ENCODE peak calls at places on chromosomes 11 and 22, in ten cellular contexts. One of them, this sample, is unnamed.

GRCh38 chr22:34429314-34429713 is 509.0 kb upstream of the LARGE1 start:
- DNase-seq in gastrocnemius medialis: no peak
- DNase-seq in fibroblast of lung: no peak
- DNase-seq in hepatocyte: no peak
- DNase-seq in foreskin fibroblast: no peak
- DNase-seq in cardiac fibroblast: no peak
- DNase-seq in CD8-positive, alpha-beta T cell: no peak
- DNase-seq in lower leg skin: no peak
- DNase-seq in CD4-positive, CD25-positive, alpha-beta regulatory T cell: no peak
- DNase-seq in astrocyte of the cerebellum: no peak
- DNase-seq in this sample: no peak

GRCh38 chr22:46457502-46458488 is 79.6 kb downstream of the CELSR1 start:
- DNase-seq in lower leg skin: no peak
- DNase-seq in foreskin fibroblast: peak
- DNase-seq in cardiac fibroblast: peak
- DNase-seq in CD8-positive, alpha-beta T cell: no peak
- DNase-seq in hepatocyte: peak
- DNase-seq in gastrocnemius medialis: no peak
- DNase-seq in astrocyte of the cerebellum: no peak
- DNase-seq in fibroblast of lung: peak
- DNase-seq in CD4-positive, CD25-positive, alpha-beta regulatory T cell: no peak
- DNase-seq in this sample: no peak

GRCh38 chr22:46758867-46759290 is 3.6 kb upstream of the TBC1D22A start:
- DNase-seq in hepatocyte: peak
- DNase-seq in fibroblast of lung: peak
- DNase-seq in cardiac fibroblast: peak
- DNase-seq in CD8-positive, alpha-beta T cell: peak
- DNase-seq in astrocyte of the cerebellum: no peak
- DNase-seq in gastrocnemius medialis: no peak
- DNase-seq in lower leg skin: no peak
- DNase-seq in foreskin fibroblast: peak
- DNase-seq in CD4-positive, CD25-positive, alpha-beta regulatory T cell: peak
- DNase-seq in this sample: no peak

GRCh38 chr11:12628322-12628721 is 45.9 kb upstream of the TEAD1 start:
- DNase-seq in cardiac fibroblast: no peak
- DNase-seq in fibroblast of lung: no peak
- DNase-seq in gastrocnemius medialis: no peak
- DNase-seq in CD8-positive, alpha-beta T cell: no peak
- DNase-seq in CD4-positive, CD25-positive, alpha-beta regulatory T cell: no peak
- DNase-seq in hepatocyte: no peak
- DNase-seq in lower leg skin: no peak
- DNase-seq in astrocyte of the cerebellum: no peak
- DNase-seq in foreskin fibroblast: no peak
- DNase-seq in this sample: no peak

GRCh38 chr11:30960387-30960992 is 374.3 kb upstream of the MPPED2 start:
- DNase-seq in gastrocnemius medialis: no peak
- DNase-seq in foreskin fibroblast: peak
- DNase-seq in CD4-positive, CD25-positive, alpha-beta regulatory T cell: no peak
- DNase-seq in lower leg skin: no peak
- DNase-seq in astrocyte of the cerebellum: peak
- DNase-seq in CD8-positive, alpha-beta T cell: no peak
- DNase-seq in fibroblast of lung: peak
- DNase-seq in hepatocyte: peak
- DNase-seq in cardiac fibroblast: peak
- DNase-seq in this sample: peak

GRCh38 chr11:87368876-87369480 is 331.2 kb downstream of the TMEM135 start:
- DNase-seq in foreskin fibroblast: no peak
- DNase-seq in CD4-positive, CD25-positive, alpha-beta regulatory T cell: no peak
- DNase-seq in hepatocyte: no peak
- DNase-seq in fibroblast of lung: peak
- DNase-seq in gastrocnemius medialis: no peak
- DNase-seq in cardiac fibroblast: peak
- DNase-seq in CD8-positive, alpha-beta T cell: no peak
- DNase-seq in astrocyte of the cerebellum: no peak
- DNase-seq in lower leg skin: no peak
- DNase-seq in this sample: no peak

GRCh38 chr22:27919943-27920755 is 1.1 kb upstream of the PITPNB start:
- DNase-seq in astrocyte of the cerebellum: peak
- DNase-seq in CD8-positive, alpha-beta T cell: no peak
- DNase-seq in fibroblast of lung: peak
- DNase-seq in cardiac fibroblast: peak
- DNase-seq in lower leg skin: peak
- DNase-seq in hepatocyte: peak
- DNase-seq in CD4-positive, CD25-positive, alpha-beta regulatory T cell: no peak
- DNase-seq in gastrocnemius medialis: peak
- DNase-seq in foreskin fibroblast: peak
- DNase-seq in this sample: peak

GRCh38 chr22:20239063-20239950 is 28.8 kb downstream of the RTN4R start:
- DNase-seq in astrocyte of the cerebellum: no peak
- DNase-seq in lower leg skin: no peak
- DNase-seq in CD8-positive, alpha-beta T cell: no peak
- DNase-seq in foreskin fibroblast: peak
- DNase-seq in hepatocyte: peak
- DNase-seq in cardiac fibroblast: peak
- DNase-seq in CD4-positive, CD25-positive, alpha-beta regulatory T cell: no peak
- DNase-seq in gastrocnemius medialis: no peak
- DNase-seq in fibroblast of lung: peak
- DNase-seq in this sample: no peak

GRCh38 chr11:96272542-96273306 is 70.3 kb downstream of the MAML2 start:
- DNase-seq in fibroblast of lung: peak
- DNase-seq in astrocyte of the cerebellum: no peak
- DNase-seq in CD8-positive, alpha-beta T cell: no peak
- DNase-seq in hepatocyte: peak
- DNase-seq in foreskin fibroblast: no peak
- DNase-seq in cardiac fibroblast: peak
- DNase-seq in CD4-positive, CD25-positive, alpha-beta regulatory T cell: peak
- DNase-seq in lower leg skin: no peak
- DNase-seq in gastrocnemius medialis: no peak
- DNase-seq in this sample: peak

GRCh38 chr11:44893250-44894216 is 57.1 kb downstream of the TP53I11 start:
- DNase-seq in cardiac fibroblast: no peak
- DNase-seq in hepatocyte: no peak
- DNase-seq in foreskin fibroblast: no peak
- DNase-seq in fibroblast of lung: no peak
- DNase-seq in CD8-positive, alpha-beta T cell: no peak
- DNase-seq in astrocyte of the cerebellum: no peak
- DNase-seq in CD4-positive, CD25-positive, alpha-beta regulatory T cell: no peak
- DNase-seq in lower leg skin: peak
- DNase-seq in gastrocnemius medialis: no peak
- DNase-seq in this sample: no peak

GRCh38 chr11:134500621-134501020 is 88.6 kb upstream of the B3GAT1 start:
- DNase-seq in cardiac fibroblast: no peak
- DNase-seq in lower leg skin: no peak
- DNase-seq in astrocyte of the cerebellum: no peak
- DNase-seq in foreskin fibroblast: no peak
- DNase-seq in fibroblast of lung: no peak
- DNase-seq in CD8-positive, alpha-beta T cell: no peak
- DNase-seq in hepatocyte: no peak
- DNase-seq in gastrocnemius medialis: no peak
- DNase-seq in CD4-positive, CD25-positive, alpha-beta regulatory T cell: no peak
- DNase-seq in this sample: no peak

GRCh38 chr11:26905368-26905767 is 88.5 kb upstream of the FIBIN start:
- DNase-seq in CD4-positive, CD25-positive, alpha-beta regulatory T cell: no peak
- DNase-seq in cardiac fibroblast: peak
- DNase-seq in foreskin fibroblast: peak
- DNase-seq in lower leg skin: peak
- DNase-seq in hepatocyte: no peak
- DNase-seq in gastrocnemius medialis: no peak
- DNase-seq in astrocyte of the cerebellum: no peak
- DNase-seq in CD8-positive, alpha-beta T cell: no peak
- DNase-seq in fibroblast of lung: peak
- DNase-seq in this sample: no peak

GRCh38 chr11:119739975-119740374 is 11.0 kb upstream of the NECTIN1 start:
- DNase-seq in lower leg skin: no peak
- DNase-seq in CD4-positive, CD25-positive, alpha-beta regulatory T cell: no peak
- DNase-seq in fibroblast of lung: no peak
- DNase-seq in astrocyte of the cerebellum: no peak
- DNase-seq in hepatocyte: no peak
- DNase-seq in cardiac fibroblast: no peak
- DNase-seq in CD8-positive, alpha-beta T cell: no peak
- DNase-seq in gastrocnemius medialis: no peak
- DNase-seq in foreskin fibroblast: no peak
- DNase-seq in this sample: no peak

GRCh38 chr11:19728436-19728835 is 15.8 kb downstream of the NAV2 start:
- DNase-seq in hepatocyte: peak
- DNase-seq in CD4-positive, CD25-positive, alpha-beta regulatory T cell: no peak
- DNase-seq in gastrocnemius medialis: no peak
- DNase-seq in cardiac fibroblast: peak
- DNase-seq in foreskin fibroblast: peak
- DNase-seq in lower leg skin: no peak
- DNase-seq in fibroblast of lung: peak
- DNase-seq in CD8-positive, alpha-beta T cell: no peak
- DNase-seq in astrocyte of the cerebellum: no peak
- DNase-seq in this sample: peak

GRCh38 chr11:120130991-120131760 is 6.7 kb downstream of the TRIM29 start:
- DNase-seq in lower leg skin: peak
- DNase-seq in foreskin fibroblast: no peak
- DNase-seq in fibroblast of lung: no peak
- DNase-seq in cardiac fibroblast: no peak
- DNase-seq in CD8-positive, alpha-beta T cell: no peak
- DNase-seq in gastrocnemius medialis: no peak
- DNase-seq in astrocyte of the cerebellum: no peak
- DNase-seq in hepatocyte: no peak
- DNase-seq in CD4-positive, CD25-positive, alpha-beta regulatory T cell: no peak
- DNase-seq in this sample: no peak

GRCh38 chr11:65288706-65289536 is 25.7 kb upstream of the CDC42EP2 start:
- DNase-seq in hepatocyte: no peak
- DNase-seq in CD8-positive, alpha-beta T cell: no peak
- DNase-seq in astrocyte of the cerebellum: no peak
- DNase-seq in CD4-positive, CD25-positive, alpha-beta regulatory T cell: no peak
- DNase-seq in foreskin fibroblast: peak
- DNase-seq in cardiac fibroblast: no peak
- DNase-seq in fibroblast of lung: no peak
- DNase-seq in gastrocnemius medialis: peak
- DNase-seq in lower leg skin: peak
- DNase-seq in this sample: no peak

GRCh38 chr11:36743039-36743438 is 145.0 kb upstream of the RAG2 start:
- DNase-seq in CD4-positive, CD25-positive, alpha-beta regulatory T cell: no peak
- DNase-seq in gastrocnemius medialis: no peak
- DNase-seq in CD8-positive, alpha-beta T cell: no peak
- DNase-seq in astrocyte of the cerebellum: no peak
- DNase-seq in cardiac fibroblast: no peak
- DNase-seq in lower leg skin: no peak
- DNase-seq in hepatocyte: no peak
- DNase-seq in foreskin fibroblast: no peak
- DNase-seq in fibroblast of lung: no peak
- DNase-seq in this sample: no peak

GRCh38 chr11:73312806-73313403 is 4.8 kb downstream of the ARHGEF17 start:
- DNase-seq in lower leg skin: no peak
- DNase-seq in cardiac fibroblast: no peak
- DNase-seq in CD4-positive, CD25-positive, alpha-beta regulatory T cell: no peak
- DNase-seq in hepatocyte: no peak
- DNase-seq in fibroblast of lung: peak
- DNase-seq in CD8-positive, alpha-beta T cell: no peak
- DNase-seq in astrocyte of the cerebellum: no peak
- DNase-seq in foreskin fibroblast: peak
- DNase-seq in gastrocnemius medialis: no peak
- DNase-seq in this sample: no peak

GRCh38 chr22:33996824-33997223 is 76.5 kb upstream of the LARGE1 start:
- DNase-seq in CD4-positive, CD25-positive, alpha-beta regulatory T cell: no peak
- DNase-seq in fibroblast of lung: no peak
- DNase-seq in foreskin fibroblast: no peak
- DNase-seq in hepatocyte: no peak
- DNase-seq in gastrocnemius medialis: no peak
- DNase-seq in astrocyte of the cerebellum: no peak
- DNase-seq in CD8-positive, alpha-beta T cell: no peak
- DNase-seq in cardiac fibroblast: no peak
- DNase-seq in lower leg skin: no peak
- DNase-seq in this sample: no peak

GRCh38 chr11:126115253-126115540 is 52.5 kb upstream of the CDON start:
- DNase-seq in cardiac fibroblast: peak
- DNase-seq in fibroblast of lung: no peak
- DNase-seq in gastrocnemius medialis: peak
- DNase-seq in foreskin fibroblast: no peak
- DNase-seq in CD4-positive, CD25-positive, alpha-beta regulatory T cell: no peak
- DNase-seq in CD8-positive, alpha-beta T cell: no peak
- DNase-seq in hepatocyte: peak
- DNase-seq in astrocyte of the cerebellum: no peak
- DNase-seq in lower leg skin: no peak
- DNase-seq in this sample: no peak

GRCh38 chr11:64627371-64627770 is 36.4 kb downstream of the SLC22A12 start:
- DNase-seq in lower leg skin: no peak
- DNase-seq in hepatocyte: no peak
- DNase-seq in fibroblast of lung: no peak
- DNase-seq in CD4-positive, CD25-positive, alpha-beta regulatory T cell: no peak
- DNase-seq in foreskin fibroblast: no peak
- DNase-seq in cardiac fibroblast: no peak
- DNase-seq in astrocyte of the cerebellum: no peak
- DNase-seq in CD8-positive, alpha-beta T cell: no peak
- DNase-seq in gastrocnemius medialis: no peak
- DNase-seq in this sample: no peak

GRCh38 chr11:14345668-14346067 is 13.3 kb downstream of the RRAS2 start:
- DNase-seq in astrocyte of the cerebellum: no peak
- DNase-seq in cardiac fibroblast: no peak
- DNase-seq in CD8-positive, alpha-beta T cell: no peak
- DNase-seq in fibroblast of lung: no peak
- DNase-seq in CD4-positive, CD25-positive, alpha-beta regulatory T cell: no peak
- DNase-seq in foreskin fibroblast: no peak
- DNase-seq in hepatocyte: no peak
- DNase-seq in lower leg skin: no peak
- DNase-seq in gastrocnemius medialis: no peak
- DNase-seq in this sample: no peak
- H3K4me3 ChIP-seq in astrocyte of the cerebellum: no peak
- H3K4me3 ChIP-seq in cardiac fibroblast: no peak
- H3K4me3 ChIP-seq in CD8-positive, alpha-beta T cell: no peak
- H3K4me3 ChIP-seq in fibroblast of lung: no peak
- H3K4me3 ChIP-seq in CD4-positive, CD25-positive, alpha-beta regulatory T cell: no peak
- H3K4me3 ChIP-seq in foreskin fibroblast: no peak
- H3K4me3 ChIP-seq in hepatocyte: no peak
- H3K4me3 ChIP-seq in lower leg skin: no peak
- H3K4me3 ChIP-seq in gastrocnemius medialis: no peak
- H3K4me3 ChIP-seq in this sample: no peak

GRCh38 chr11:118289411-118289810 is 15.1 kb upstream of the CD3E start:
- DNase-seq in foreskin fibroblast: no peak
- DNase-seq in fibroblast of lung: no peak
- DNase-seq in astrocyte of the cerebellum: no peak
- DNase-seq in gastrocnemius medialis: no peak
- DNase-seq in CD8-positive, alpha-beta T cell: no peak
- DNase-seq in cardiac fibroblast: no peak
- DNase-seq in CD4-positive, CD25-positive, alpha-beta regulatory T cell: no peak
- DNase-seq in hepatocyte: no peak
- DNase-seq in lower leg skin: no peak
- DNase-seq in this sample: no peak
- H3K4me3 ChIP-seq in foreskin fibroblast: no peak
- H3K4me3 ChIP-seq in fibroblast of lung: no peak
- H3K4me3 ChIP-seq in astrocyte of the cerebellum: no peak
- H3K4me3 ChIP-seq in gastrocnemius medialis: no peak
- H3K4me3 ChIP-seq in CD8-positive, alpha-beta T cell: no peak
- H3K4me3 ChIP-seq in cardiac fibroblast: no peak
- H3K4me3 ChIP-seq in CD4-positive, CD25-positive, alpha-beta regulatory T cell: no peak
- H3K4me3 ChIP-seq in hepatocyte: no peak
- H3K4me3 ChIP-seq in lower leg skin: no peak
- H3K4me3 ChIP-seq in this sample: no peak

GRCh38 chr22:17237031-17237668 is 17.9 kb upstream of the ADA2 start:
- DNase-seq in lower leg skin: no peak
- DNase-seq in astrocyte of the cerebellum: no peak
- DNase-seq in CD8-positive, alpha-beta T cell: no peak
- DNase-seq in gastrocnemius medialis: no peak
- DNase-seq in hepatocyte: no peak
- DNase-seq in CD4-positive, CD25-positive, alpha-beta regulatory T cell: peak
- DNase-seq in foreskin fibroblast: no peak
- DNase-seq in cardiac fibroblast: no peak
- DNase-seq in fibroblast of lung: no peak
- DNase-seq in this sample: no peak
- H3K4me3 ChIP-seq in lower leg skin: no peak
- H3K4me3 ChIP-seq in astrocyte of the cerebellum: no peak
- H3K4me3 ChIP-seq in CD8-positive, alpha-beta T cell: peak
- H3K4me3 ChIP-seq in gastrocnemius medialis: no peak
- H3K4me3 ChIP-seq in hepatocyte: no peak
- H3K4me3 ChIP-seq in CD4-positive, CD25-positive, alpha-beta regulatory T cell: peak
- H3K4me3 ChIP-seq in foreskin fibroblast: no peak
- H3K4me3 ChIP-seq in cardiac fibroblast: no peak
- H3K4me3 ChIP-seq in fibroblast of lung: no peak
- H3K4me3 ChIP-seq in this sample: no peak

GRCh38 chr11:13857828-13858227 is 104.7 kb upstream of the SPON1 start:
- DNase-seq in CD4-positive, CD25-positive, alpha-beta regulatory T cell: no peak
- DNase-seq in cardiac fibroblast: no peak
- DNase-seq in foreskin fibroblast: no peak
- DNase-seq in astrocyte of the cerebellum: no peak
- DNase-seq in lower leg skin: no peak
- DNase-seq in CD8-positive, alpha-beta T cell: no peak
- DNase-seq in hepatocyte: no peak
- DNase-seq in gastrocnemius medialis: no peak
- DNase-seq in fibroblast of lung: no peak
- DNase-seq in this sample: no peak
- H3K4me3 ChIP-seq in CD4-positive, CD25-positive, alpha-beta regulatory T cell: no peak
- H3K4me3 ChIP-seq in cardiac fibroblast: no peak
- H3K4me3 ChIP-seq in foreskin fibroblast: no peak
- H3K4me3 ChIP-seq in astrocyte of the cerebellum: no peak
- H3K4me3 ChIP-seq in lower leg skin: no peak
- H3K4me3 ChIP-seq in CD8-positive, alpha-beta T cell: no peak
- H3K4me3 ChIP-seq in hepatocyte: no peak
- H3K4me3 ChIP-seq in gastrocnemius medialis: no peak
- H3K4me3 ChIP-seq in fibroblast of lung: no peak
- H3K4me3 ChIP-seq in this sample: no peak

This sample was measured in skeletal muscle cell.